ENCODE peak calls at places on chromosome 1, in seven cellular contexts. O is GM12892, B is adrenal gland, W is heart left ventricle, G is uterus, T is sigmoid colon, Z is vagina. U is an unnamed sample.

GRCh38 chr1:30450148-30450817 is 273.1 kb downstream of the MATN1 start:
- DNase-seq in O (no peak), B (no peak), W (no peak), G (no peak), T (peak; percentile 26), Z (peak; percentile 52), U (no peak)

GRCh38 chr1:41382531-41383090 is 21.4 kb downstream of the FOXO6 start:
- DNase-seq in O (no peak), B (peak; percentile 37), W (peak; percentile 63), G (peak; percentile 79), T (peak; percentile 88), Z (no peak), U (no peak)

GRCh38 chr1:3779265-3779911 is 6.8 kb downstream of the SMIM1 start:
- DNase-seq in O (no peak), B (no peak), W (no peak), G (no peak), T (no peak), Z (no peak), U (no peak)

GRCh38 chr1:55363261-55363660 is 148.1 kb upstream of the USP24 start:
- DNase-seq in O (no peak), B (no peak), W (no peak), G (no peak), T (no peak), Z (no peak), U (no peak)

GRCh38 chr1:78884685-78885452 is 121.7 kb downstream of the ADGRL4 start:
- DNase-seq in O (no peak), B (no peak), W (no peak), G (no peak), T (no peak), Z (no peak), U (no peak)

GRCh38 chr1:89815611-89816010 is 5.2 kb upstream of the LRRC8D start:
- DNase-seq in O (no peak), B (no peak), W (no peak), G (no peak), T (no peak), Z (no peak), U (no peak)

GRCh38 chr1:203522237-203522636 is 28.3 kb downstream of the OPTC start:
- DNase-seq in O (no peak), B (no peak), W (no peak), G (no peak), T (no peak), Z (no peak), U (no peak)

GRCh38 chr1:101178341-101178687 is 58.5 kb upstream of the S1PR1 start:
- DNase-seq in O (no peak), B (no peak), W (no peak), G (no peak), T (no peak), Z (no peak), U (no peak)

GRCh38 chr1:8754993-8755392 is 62.4 kb downstream of the RERE start:
- DNase-seq in O (no peak), B (no peak), W (no peak), G (no peak), T (no peak), Z (no peak), U (no peak)

GRCh38 chr1:66725885-66726665 is 26.2 kb upstream of the DYNLT5 start:
- DNase-seq in O (no peak), B (peak; percentile 61), W (peak; percentile 26), G (peak; percentile 18), T (no peak), Z (no peak), U (no peak)

GRCh38 chr1:56190975-56191768 is 388.2 kb downstream of the PLPP3 start:
- DNase-seq in O (no peak), B (no peak), W (no peak), G (no peak), T (no peak), Z (no peak), U (no peak)

GRCh38 chr1:55476445-55477015 is 261.4 kb upstream of the USP24 start:
- DNase-seq in O (no peak), B (no peak), W (no peak), G (no peak), T (no peak), Z (no peak), U (no peak)

GRCh38 chr1:188006354-188006753 is 1177.6 kb downstream of the PLA2G4A start:
- DNase-seq in O (no peak), B (no peak), W (no peak), G (no peak), T (no peak), Z (no peak), U (no peak)

GRCh38 chr1:84892657-84893618 is at the start of gene LPAR3:
- DNase-seq in O (peak; percentile 15), B (no peak), W (peak; percentile 69), G (no peak), T (no peak), Z (no peak), U (no peak)

GRCh38 chr1:245880754-245881403 is 626.2 kb downstream of the SMYD3 start:
- DNase-seq in O (no peak), B (no peak), W (no peak), G (no peak), T (no peak), Z (no peak), U (no peak)

GRCh38 chr1:43821471-43821870 is 112.1 kb upstream of the ARTN start:
- DNase-seq in O (no peak), B (no peak), W (no peak), G (no peak), T (no peak), Z (no peak), U (no peak)

GRCh38 chr1:217747156-217747769 is 116.1 kb downstream of the SPATA17 start:
- DNase-seq in O (no peak), B (no peak), W (no peak), G (no peak), T (no peak), Z (no peak), U (no peak)

GRCh38 chr1:162015196-162015595 is 8.5 kb downstream of the OLFML2B start:
- DNase-seq in O (no peak), B (no peak), W (no peak), G (no peak), T (no peak), Z (no peak), U (no peak)

GRCh38 chr1:111234866-111235265 is 7.4 kb downstream of the CHI3L2 start:
- DNase-seq in O (no peak), B (no peak), W (no peak), G (no peak), T (no peak), Z (no peak), U (no peak)

GRCh38 chr1:216223521-216223920 is 199.7 kb downstream of the USH2A start:
- DNase-seq in O (no peak), B (no peak), W (no peak), G (no peak), T (no peak), Z (no peak), U (no peak)

GRCh38 chr1:235151033-235151432 is 10.0 kb downstream of the RBM34 start:
- DNase-seq in O (no peak), B (no peak), W (no peak), G (no peak), T (no peak), Z (no peak), U (no peak)

GRCh38 chr1:26191739-26192138 is 1.3 kb downstream of the CATSPER4 start:
- DNase-seq in O (no peak), B (no peak), W (no peak), G (no peak), T (no peak), Z (no peak), U (no peak)

GRCh38 chr1:173330149-173330951 is 123.2 kb upstream of the TNFSF4 start:
- DNase-seq in O (no peak), B (no peak), W (no peak), G (no peak), T (no peak), Z (no peak), U (no peak)

GRCh38 chr1:7044471-7044805 is 259.2 kb downstream of the CAMTA1 start:
- DNase-seq in O (no peak), B (no peak), W (no peak), G (no peak), T (no peak), Z (no peak), U (no peak)
- TF ChIP-seq POLR2A in O (no peak), B (no peak), W (no peak), G (no peak), T (no peak), Z (no peak), U (no peak)

GRCh38 chr1:87674791-87675190 is 346.1 kb downstream of the LMO4 start:
- DNase-seq in O (no peak), B (no peak), W (no peak), G (no peak), T (no peak), Z (no peak), U (no peak)
- TF ChIP-seq POLR2A in O (no peak), B (no peak), W (no peak), G (no peak), T (no peak), Z (no peak), U (no peak)

DNA sequence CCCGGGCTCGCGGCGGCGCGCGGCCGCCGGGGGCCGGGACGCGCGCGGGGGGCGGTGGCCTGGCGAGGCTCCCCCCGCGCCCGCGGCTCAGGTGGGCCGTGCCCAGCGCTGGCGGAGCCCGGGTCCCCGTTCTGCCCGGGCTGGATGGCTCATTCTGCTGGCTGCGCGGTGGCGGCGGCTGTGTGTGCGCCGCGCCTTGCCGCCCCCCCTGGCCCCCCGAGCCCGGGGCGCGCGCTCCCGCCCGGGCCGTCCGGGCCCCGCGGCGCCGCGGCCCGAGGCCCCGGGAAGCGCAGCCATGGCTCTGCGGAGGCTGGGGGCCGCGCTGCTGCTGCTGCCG is at the start of gene EPHB2:
- DNase-seq in O (peak; percentile 51), B (peak; percentile 56), W (peak; percentile 61), G (peak; percentile 49), T (no peak), Z (no peak), U (peak; percentile 61)
- TF ChIP-seq POLR2A in O (no peak), B (no peak), W (no peak), G (no peak), T (no peak), Z (no peak), U (no peak)

GRCh38 chr1:75791022-75791421 is 5.0 kb downstream of the RABGGTB start:
- DNase-seq in O (no peak), B (no peak), W (no peak), G (no peak), T (no peak), Z (no peak), U (no peak)

GRCh38 chr1:75786901-75787455 is 922 bp downstream of the RABGGTB start:
- DNase-seq in O (no peak), B (no peak), W (no peak), G (no peak), T (no peak), Z (no peak), U (no peak)

GRCh38 chr1:75785320-75785963 is 614 bp upstream of the RABGGTB start:
- DNase-seq in O (no peak), B (no peak), W (no peak), G (no peak), T (no peak), Z (no peak), U (no peak)

GRCh38 chr1:75785964-75786853 is at the start of gene RABGGTB:
- DNase-seq in O (peak; percentile 67), B (peak; percentile 95), W (peak; percentile 96), G (peak; percentile 96), T (peak; percentile 96), Z (peak; percentile 96), U (peak; percentile 96)

DNA sequence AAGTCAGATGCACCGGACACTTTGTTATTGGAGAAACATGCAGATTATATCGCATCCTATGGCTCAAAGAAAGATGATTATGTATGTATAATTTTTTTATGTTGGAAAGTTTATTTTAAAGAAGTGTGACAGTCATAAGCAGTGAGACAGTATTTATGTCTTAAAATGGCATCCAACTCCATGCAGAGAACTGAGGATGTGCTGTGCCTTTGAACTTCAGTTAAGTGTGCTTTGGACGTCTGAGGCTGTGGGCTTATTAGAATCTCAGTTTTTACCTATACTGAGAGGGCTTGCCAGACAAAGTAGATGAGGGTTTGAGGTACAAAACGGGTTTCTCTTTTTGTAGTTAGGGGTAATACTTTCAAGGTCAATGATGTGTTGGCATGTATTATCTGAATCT is 1.5 kb downstream of the RABGGTB start:
- DNase-seq in O (no peak), B (no peak), W (no peak), G (no peak), T (no peak), Z (no peak), U (no peak)
- TF ChIP-seq POLR2A in O (no peak), B (no peak), W (no peak), G (no peak), T (no peak), Z (no peak), U (no peak)

U was measured in right lobe of liver.